ENCODE peak calls at places on chromosomes 11 and 22, in ten cellular contexts. R is SK-N-SH, B is IMR-90, L is MM.1S, Q is PC-3, T is fibroblast of lung, S is astrocyte, N is GM23248, H is endothelial cell of umbilical vein, I is mammary epithelial cell. G is an unnamed sample.

GRCh38 chr22:49850959-49851815 is 2.5 kb upstream of the ZBED4 start:
- DNase-seq in I (no peak), T (no peak), B (no peak), R (no peak), N (no peak), H (no peak), Q (no peak), L (no peak), S (no peak), G (no peak)

GRCh38 chr11:63761870-63762661 is 6.5 kb downstream of the ZFTA start:
- DNase-seq in Q (no peak), H (no peak), I (no peak), R (peak; percentile 38), N (no peak), B (no peak), S (no peak), T (no peak), L (no peak), G (no peak)

GRCh38 chr11:117814766-117815261 is 9.7 kb downstream of the FXYD2 start:
- DNase-seq in T (peak; percentile 48), N (no peak), B (no peak), S (peak; percentile 33), R (no peak), L (peak; percentile 89), H (no peak), I (no peak), Q (no peak), G (peak; percentile 68)

GRCh38 chr11:116700586-116701220 is 72.1 kb downstream of the BUD13 start:
- DNase-seq in S (no peak), I (no peak), R (no peak), L (no peak), T (no peak), Q (no peak), B (no peak), H (no peak), N (no peak), G (no peak)

GRCh38 chr11:132429685-132430084 is 1059.3 kb downstream of the NTM start:
- DNase-seq in N (no peak), H (no peak), T (no peak), B (no peak), S (no peak), I (no peak), Q (no peak), L (no peak), R (no peak), G (no peak)

GRCh38 chr11:125903753-125904659 is at the start of gene DDX25:
- DNase-seq in N (no peak), H (no peak), S (no peak), L (no peak), B (no peak), T (no peak), Q (no peak), I (peak; percentile 1), R (peak; percentile 95), G (no peak)

GRCh38 chr11:27592111-27592780 is 85.7 kb upstream of the LIN7C start:
- DNase-seq in T (peak; percentile 82), H (no peak), Q (no peak), S (peak; percentile 82), I (no peak), N (peak; percentile 26), B (peak; percentile 9), R (no peak), L (no peak), G (no peak)

GRCh38 chr22:26561756-26562417 is 28.0 kb downstream of the TPST2 start:
- DNase-seq in B (no peak), R (no peak), N (no peak), L (no peak), H (no peak), T (no peak), Q (no peak), I (no peak), S (no peak), G (no peak)

GRCh38 chr11:93969925-93970922 is 50.9 kb upstream of the HEPHL1 start:
- DNase-seq in I (no peak), H (no peak), Q (no peak), R (no peak), B (no peak), L (no peak), T (no peak), N (no peak), S (no peak), G (no peak)

GRCh38 chr11:69205125-69205928 is 49.6 kb downstream of the SMIM38 start:
- DNase-seq in Q (no peak), L (no peak), I (no peak), T (no peak), B (no peak), R (no peak), H (no peak), N (no peak), S (no peak), G (no peak)

GRCh38 chr11:31327417-31327816 is 42.1 kb downstream of the DCDC1 start:
- DNase-seq in S (no peak), I (no peak), L (no peak), B (no peak), H (no peak), R (no peak), Q (no peak), T (no peak), N (no peak), G (no peak)

GRCh38 chr11:46625406-46625805 is 8.1 kb downstream of the ATG13 start:
- DNase-seq in N (no peak), T (no peak), S (no peak), R (no peak), I (no peak), B (no peak), L (no peak), H (no peak), Q (peak; percentile 44), G (no peak)

GRCh38 chr11:69301491-69302401 is 7.8 kb downstream of the MYEOV start:
- DNase-seq in N (peak; percentile 95), R (peak; percentile 63), S (peak; percentile 86), B (peak; percentile 91), H (peak; percentile 65), T (peak; percentile 91), I (peak; percentile 91), L (no peak), Q (peak; percentile 100), G (peak; percentile 37)

GRCh38 chr22:19687561-19688300 is 26.6 kb upstream of the SEPTIN5 start:
- DNase-seq in R (no peak), T (no peak), N (peak; percentile 42), L (no peak), H (no peak), Q (no peak), S (no peak), B (no peak), I (no peak), G (no peak)

GRCh38 chr11:78370406-78371172 is 47.0 kb downstream of the GAB2 start:
- DNase-seq in H (peak; percentile 58), S (no peak), I (no peak), R (no peak), T (no peak), B (peak; percentile 41), L (no peak), Q (no peak), N (peak; percentile 78), G (no peak)

GRCh38 chr11:130101661-130102060 is 32.0 kb downstream of the APLP2 start:
- DNase-seq in R (no peak), N (no peak), L (no peak), I (no peak), H (no peak), T (no peak), S (no peak), B (no peak), Q (no peak), G (no peak)

GRCh38 chr22:31083923-31084810 is 3.0 kb downstream of the SMTN start:
- DNase-seq in I (no peak), B (no peak), S (no peak), H (no peak), Q (no peak), N (peak; percentile 46), L (peak; percentile 28), R (peak; percentile 60), T (no peak), G (peak; percentile 72)

DNA sequence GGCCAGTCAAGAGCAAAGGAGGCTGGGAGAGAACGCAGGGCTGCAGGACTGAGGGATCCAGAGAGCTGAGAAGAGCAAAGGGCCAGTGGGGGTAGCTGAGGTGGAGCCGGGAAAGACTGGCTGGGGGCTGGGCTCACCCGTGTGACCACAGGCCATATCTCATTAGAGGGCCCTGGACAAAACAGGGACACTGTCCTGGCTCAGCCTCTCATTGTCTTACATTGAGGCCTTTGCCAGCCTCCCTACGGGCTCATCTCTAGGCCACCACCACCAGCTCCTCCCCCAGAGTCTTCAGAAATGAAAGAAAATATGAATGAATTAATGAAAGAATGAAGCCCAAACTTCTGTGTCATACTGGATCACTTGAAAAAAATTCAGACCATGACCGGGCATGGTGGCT is 9.2 kb downstream of the RAB36 start:
- DNase-seq in H (no peak), I (no peak), R (no peak), S (no peak), L (no peak), N (no peak), Q (no peak), B (no peak), T (no peak), G (no peak)
- H4K20me1 ChIP-seq in H (no peaks in the 10 kb centered on the region), I (no peaks in the 10 kb centered on the region), R (no peaks in the 10 kb centered on the region), S (no peaks in the 10 kb centered on the region), L (no peaks in the 10 kb centered on the region), N (no peaks in the 10 kb centered on the region), Q (no peaks in the 10 kb centered on the region), B (no peaks in the 10 kb centered on the region), T (no peaks in the 10 kb centered on the region), G (no peaks in the 10 kb centered on the region)

GRCh38 chr11:90216611-90217010 is 6.2 kb downstream of the CHORDC1 start:
- DNase-seq in Q (no peak), H (no peak), R (no peak), N (no peak), T (no peak), S (no peak), I (no peak), L (no peak), B (no peak), G (no peak)
- H3K4me3 ChIP-seq in Q (no peak overlapping the region), H (no peak overlapping the region), R (no peak overlapping the region), N (no peak overlapping the region), T (no peak overlapping the region), S (no peak overlapping the region), I (no peak overlapping the region), L (no peak overlapping the region), B (no peak overlapping the region), G (no peak overlapping the region)

GRCh38 chr11:35040221-35040942 is 98.6 kb upstream of the CD44 start:
- DNase-seq in H (no peak), L (peak; percentile 94), Q (peak; percentile 61), T (peak; percentile 90), S (peak; percentile 86), R (no peak), B (peak; percentile 69), I (peak; percentile 99), N (peak; percentile 85), G (peak; percentile 54)
- H3K9me3 ChIP-seq in H (no peaks in the 10 kb centered on the region), L (no peaks in the 10 kb centered on the region), Q (no peaks in the 10 kb centered on the region), T (no peaks in the 10 kb centered on the region), S (no peaks in the 10 kb centered on the region), R (no peaks in the 10 kb centered on the region), B (no peaks in the 10 kb centered on the region), I (no peaks in the 10 kb centered on the region), N (no peaks in the 10 kb centered on the region), G (no peaks in the 10 kb centered on the region)

DNA sequence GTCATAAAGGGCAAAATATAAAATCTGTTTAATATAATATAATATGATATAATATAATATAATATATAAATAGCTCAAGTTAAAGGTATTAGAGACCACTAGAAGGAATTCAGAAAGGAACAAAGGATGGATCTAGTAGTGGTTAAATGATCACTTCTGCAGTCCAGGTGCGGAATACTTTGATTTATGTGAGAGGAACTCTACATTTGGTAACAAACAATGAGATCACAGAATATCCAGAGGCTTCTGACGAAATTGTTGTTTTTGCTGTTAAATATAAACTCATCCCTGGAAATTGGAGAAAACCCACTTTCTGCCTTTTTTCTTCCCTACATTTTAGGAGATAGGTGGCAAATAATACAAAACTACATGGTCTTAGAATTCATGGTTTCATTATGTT is 36.0 kb downstream of the ATXN10 start:
- DNase-seq in R (no peak), N (no peak), T (no peak), Q (no peak), L (no peak), S (no peak), B (no peak), H (no peak), I (no peak), G (no peak)
- H4K20me1 ChIP-seq in R (peaks cover 55% of the 10 kb centered on the region), N (peaks cover 10% of the 10 kb centered on the region), T (no peaks in the 10 kb centered on the region), Q (peaks cover 4% of the 10 kb centered on the region), L (no peaks in the 10 kb centered on the region), S (peaks cover 36% of the 10 kb centered on the region), B (peaks cover 55% of the 10 kb centered on the region), H (peaks cover 12% of the 10 kb centered on the region), I (no peaks in the 10 kb centered on the region), G (no peaks in the 10 kb centered on the region)

G was measured in Karpas-422.